ENCODE peak calls at places on chromosomes 11 and 22, in six cellular contexts. S is heart left ventricle, V is adrenal gland, Y is heart right ventricle, T is psoas muscle, U is cardiac muscle cell. O is an unnamed sample.
A peak's percentile ranks its signal among the peaks of the same experiment; 100 is the strongest.

GRCh38 chr11:103609117-103610066 is 427.0 kb upstream of the DDI1 start:
- DNase-seq in S (no peak), V (no peak), Y (no peak), T (no peak), U (no peak), O (no peak)

GRCh38 chr11:73995731-73996130 is 13.1 kb upstream of the UCP2 start:
- DNase-seq in S (no peak), V (no peak), Y (no peak), T (no peak), U (no peak), O (no peak)

GRCh38 chr11:102473543-102473942 is 21.0 kb upstream of the TMEM123 start:
- DNase-seq in S (no peak), V (no peak), Y (no peak), T (no peak), U (no peak), O (peak; percentile 25)

GRCh38 chr22:44691796-44692661 is 10.0 kb upstream of the PRR5 start:
- DNase-seq in S (no peak), V (no peak), Y (no peak), T (no peak), U (no peak), O (no peak)

GRCh38 chr11:130455493-130456127 is 7.2 kb downstream of the ADAMTS15 start:
- DNase-seq in S (no peak), V (no peak), Y (no peak), T (no peak), U (no peak), O (no peak)

GRCh38 chr11:84675631-84676030 is 951.5 kb downstream of the DLG2 start:
- DNase-seq in S (no peak), V (no peak), Y (no peak), T (no peak), U (no peak), O (no peak)

GRCh38 chr11:10622957-10623787 is 54.7 kb upstream of the LYVE1 start:
- DNase-seq in S (peak; percentile 36), V (peak; percentile 69), Y (no peak), T (no peak), U (no peak), O (no peak)

GRCh38 chr11:114586797-114587196 is 8.8 kb downstream of the NXPE4 start:
- DNase-seq in S (no peak), V (no peak), Y (no peak), T (no peak), U (no peak), O (no peak)

GRCh38 chr22:30044369-30044768 is 35.9 kb upstream of the HORMAD2 start:
- DNase-seq in S (no peak), V (no peak), Y (no peak), T (no peak), U (no peak), O (peak; percentile 46)

GRCh38 chr11:289706-290620 is 1.0 kb downstream of the PGGHG start:
- DNase-seq in S (no peak), V (no peak), Y (peak; percentile 14), T (peak; percentile 12), U (no peak), O (no peak)

GRCh38 chr22:33864723-33865130 is 55.5 kb downstream of the LARGE1 start:
- DNase-seq in S (peak; percentile 46), V (no peak), Y (peak; percentile 27), T (no peak), U (no peak), O (no peak)

GRCh38 chr11:61912991-61913698 is 4.2 kb downstream of the RAB3IL1 start:
- DNase-seq in S (no peak), V (peak; percentile 42), Y (no peak), T (no peak), U (no peak), O (no peak)

GRCh38 chr11:119338318-119338890 is 2.3 kb downstream of the C1QTNF5 start:
- DNase-seq in S (peak; percentile 75), V (peak; percentile 85), Y (no peak), T (peak; percentile 65), U (peak; percentile 88), O (peak; percentile 78)

GRCh38 chr11:131506376-131506775 is 136.0 kb downstream of the NTM start:
- DNase-seq in S (no peak), V (no peak), Y (no peak), T (no peak), U (no peak), O (no peak)

GRCh38 chr22:19998232-19998951 is 18.2 kb downstream of the ARVCF start:
- DNase-seq in S (no peak), V (no peak), Y (peak; percentile 6), T (peak; percentile 9), U (peak; percentile 21), O (peak; percentile 48)

GRCh38 chr11:131447898-131448297 is 77.5 kb downstream of the NTM start:
- DNase-seq in S (no peak), V (no peak), Y (no peak), T (no peak), U (no peak), O (no peak)

GRCh38 chr11:128684582-128685382 is 9.1 kb upstream of the FLI1 start:
- DNase-seq in S (no peak), V (no peak), Y (no peak), T (no peak), U (no peak), O (no peak)

GRCh38 chr11:73219396-73220285 is 1.6 kb downstream of the P2RY2 start:
- DNase-seq in S (no peak), V (no peak), Y (no peak), T (no peak), U (no peak), O (no peak)

GRCh38 chr22:47129902-47130301 is 367.5 kb downstream of the TBC1D22A start:
- DNase-seq in S (no peak), V (no peak), Y (no peak), T (no peak), U (no peak), O (peak; percentile 6)

GRCh38 chr22:32018056-32018455 is 25.0 kb upstream of the SLC5A1 start:
- DNase-seq in S (no peak), V (no peak), Y (no peak), T (no peak), U (no peak), O (no peak)

GRCh38 chr11:68977781-68978625 is 2.8 kb downstream of the MRGPRD start:
- DNase-seq in S (no peak), V (peak; percentile 38), Y (no peak), T (no peak), U (no peak), O (no peak)

GRCh38 chr11:116217006-116217405 is 555.8 kb downstream of the BUD13 start:
- DNase-seq in S (no peak), V (peak; percentile 65), Y (peak; percentile 35), T (no peak), U (peak; percentile 60), O (no peak)

GRCh38 chr11:72627594-72628281 is 46.5 kb downstream of the PDE2A start:
- DNase-seq in S (no peak), V (no peak), Y (peak; percentile 52), T (no peak), U (no peak), O (no peak)

GRCh38 chr11:62689421-62690183 is at the start of gene LRRN4CL:
- DNase-seq in S (peak; percentile 78), V (peak; percentile 85), Y (peak; percentile 65), T (peak; percentile 90), U (peak; percentile 50), O (no peak)

GRCh38 chr11:86559311-86559945 is 113.0 kb downstream of the ME3 start:
- DNase-seq in S (peak; percentile 50), V (peak; percentile 66), Y (peak; percentile 32), T (no peak), U (peak; percentile 2), O (no peak)

GRCh38 chr22:27489265-27489675 is 312.3 kb downstream of the MN1 start:
- DNase-seq in S (no peak), V (no peak), Y (no peak), T (no peak), U (no peak), O (no peak)

GRCh38 chr11:112785104-112785503 is 176.1 kb upstream of the NCAM1 start:
- DNase-seq in S (no peak), V (peak; percentile 47), Y (no peak), T (peak; percentile 26), U (no peak), O (no peak)

GRCh38 chr22:31036671-31037550 is 44.2 kb upstream of the SMTN start:
- DNase-seq in S (no peak), V (no peak), Y (no peak), T (peak; percentile 30), U (no peak), O (peak; percentile 13)

DNA sequence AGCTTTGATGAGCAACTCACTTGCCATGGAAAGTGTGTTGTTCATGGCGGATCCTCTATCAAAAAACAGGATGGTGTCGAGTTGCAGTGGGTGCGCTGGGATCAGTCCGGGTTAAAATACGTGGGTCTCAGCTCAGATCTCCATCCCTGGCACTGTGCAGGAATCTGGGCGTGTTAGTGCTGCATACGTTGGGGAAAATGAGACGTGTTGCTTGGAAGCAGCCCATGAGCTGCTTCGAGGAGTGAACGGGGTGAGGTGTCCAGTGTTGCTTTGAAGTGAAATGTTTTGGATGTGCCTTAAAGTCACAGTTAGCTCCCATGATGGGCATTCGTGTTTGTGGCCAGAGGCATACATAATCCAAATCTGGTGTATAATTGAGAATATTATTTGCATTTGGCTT is 134.3 kb downstream of the ST3GAL4 start:
- DNase-seq in S (no peak), V (no peak), Y (no peak), T (no peak), U (no peak), O (no peak)
- H3K4me3 ChIP-seq in S (no peak overlapping the region), V (no peak overlapping the region), Y (no peak overlapping the region), T (no peak overlapping the region), U (no peak overlapping the region), O (no peak overlapping the region)

DNA sequence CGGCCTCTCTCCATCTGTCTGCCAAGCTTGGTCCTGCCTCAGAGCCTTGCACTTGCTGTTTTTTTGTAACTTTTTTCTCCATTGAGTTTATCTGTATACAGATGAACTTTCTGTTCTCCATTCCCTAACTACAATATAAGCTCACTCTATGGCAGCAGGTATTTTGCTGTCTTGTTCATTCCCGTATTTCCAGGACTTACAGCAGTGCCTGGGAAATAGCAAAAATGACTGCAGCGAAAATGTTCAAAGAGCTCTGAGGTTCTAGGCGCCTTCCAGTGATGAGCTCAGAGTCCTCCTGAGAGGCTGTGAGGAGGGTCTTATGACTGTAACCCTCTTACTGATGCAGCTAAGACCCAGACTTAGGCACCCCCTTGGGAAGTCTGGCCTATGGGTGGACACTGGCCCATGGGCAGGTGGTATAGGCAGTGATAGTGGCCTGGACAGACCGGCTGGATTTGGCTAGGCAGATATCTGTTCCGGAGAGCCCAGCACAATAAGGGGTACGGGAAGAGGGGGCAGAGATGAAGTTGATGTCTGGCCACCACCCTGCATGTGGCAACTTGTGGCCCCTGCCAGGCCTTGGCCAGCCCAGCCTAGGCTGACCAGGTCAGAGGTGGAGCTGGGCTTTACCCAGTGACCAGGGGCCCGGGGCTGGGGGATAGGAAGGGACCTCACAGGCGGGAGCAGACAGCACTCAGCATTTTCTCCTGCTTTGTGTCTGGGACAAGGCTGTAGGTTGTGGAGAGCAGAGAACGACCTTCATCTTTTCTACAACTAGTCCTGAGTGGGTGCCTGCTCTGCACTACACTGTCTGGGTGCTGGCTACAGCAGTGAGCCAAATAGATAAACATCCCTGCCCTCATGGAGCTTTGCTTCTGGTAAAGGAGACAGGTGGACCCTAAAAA is 4.6 kb downstream of the ATF4 start:
- DNase-seq in S (no peak), V (no peak), Y (no peak), T (no peak), U (no peak), O (no peak)
- H3K4me1 ChIP-seq in S (peaks cover 5% of the 10 kb centered on the region), V (peaks cover 75% of the 10 kb centered on the region), Y (peaks cover 43% of the 10 kb centered on the region), T (peaks cover 37% of the 10 kb centered on the region), U (peaks cover 19% of the 10 kb centered on the region), O (peaks cover 23% of the 10 kb centered on the region)

GRCh38 chr11:12216542-12217422 is 106.4 kb downstream of the MICAL2 start:
- DNase-seq in S (no peak), V (no peak), Y (peak; percentile 37), T (no peak), U (peak; percentile 45), O (peak; percentile 39)
- H3K4me3 ChIP-seq in S (no peak overlapping the region), V (no peak overlapping the region), Y (no peak overlapping the region), T (no peak overlapping the region), U (no peak overlapping the region), O (no peak overlapping the region)

GRCh38 chr11:19241260-19242183 is 777 bp upstream of the E2F8 start:
- DNase-seq in S (peak; percentile 23), V (no peak), Y (peak; percentile 30), T (peak; percentile 36), U (peak; percentile 68), O (peak; percentile 35)
- H3K4me1 ChIP-seq in S (no peaks in the 10 kb centered on the region), V (peaks cover 24% of the 10 kb centered on the region), Y (peaks cover 9% of the 10 kb centered on the region), T (peaks cover 10% of the 10 kb centered on the region), U (peaks cover 21% of the 10 kb centered on the region), O (no peaks in the 10 kb centered on the region)

O was measured in BE2C.